ENCODE peak calls at places on chromosomes 4 and X, in seven cellular contexts. Q, F, P, W, J, O and B are unnamed samples.

GRCh38 chrX:111728096-111728495 is 47.1 kb downstream of the ALG13 start:
- DNase-seq in Q (no peak), F (no peak), P (no peak), W (no peak), J (no peak), O (no peak), B (no peak)

GRCh38 chr4:2666722-2667247 is 89.4 kb downstream of the TNIP2 start:
- DNase-seq in Q (no peak), F (no peak), P (no peak), W (no peak), J (no peak), O (no peak), B (no peak)

GRCh38 chr4:25172964-25173917 is 13.0 kb upstream of the SEPSECS start:
- DNase-seq in Q (peak), F (no peak), P (no peak), W (peak), J (peak), O (no peak), B (no peak)

GRCh38 chrX:132452911-132453550 is 35.8 kb downstream of the MBNL3 start:
- DNase-seq in Q (no peak), F (no peak), P (no peak), W (no peak), J (no peak), O (no peak), B (no peak)

GRCh38 chrX:413322-414201 is 26.9 kb upstream of the PPP2R3B start:
- DNase-seq in Q (no peak), F (no peak), P (peak), W (peak), J (no peak), O (no peak), B (no peak)

GRCh38 chr4:18319456-18319855 is 297.9 kb upstream of the LCORL start:
- DNase-seq in Q (no peak), F (no peak), P (no peak), W (no peak), J (no peak), O (no peak), B (no peak)

GRCh38 chr4:182507808-182508207 is 264.6 kb downstream of the TENM3 start:
- DNase-seq in Q (no peak), F (no peak), P (no peak), W (no peak), J (no peak), O (no peak), B (no peak)

GRCh38 chr4:44713125-44713524 is 13.2 kb downstream of the GNPDA2 start:
- DNase-seq in Q (no peak), F (no peak), P (no peak), W (no peak), J (no peak), O (no peak), B (no peak)

GRCh38 chr4:153748378-153748777 is 11.4 kb downstream of the RNF175 start:
- DNase-seq in Q (peak), F (no peak), P (no peak), W (peak), J (no peak), O (no peak), B (no peak)

GRCh38 chrX:114619874-114620273 is 36.0 kb downstream of the HTR2C start:
- DNase-seq in Q (no peak), F (no peak), P (no peak), W (peak), J (peak), O (no peak), B (no peak)

GRCh38 chr4:158814636-158815035 is 45.8 kb downstream of the FNIP2 start:
- DNase-seq in Q (no peak), F (no peak), P (no peak), W (no peak), J (no peak), O (no peak), B (no peak)

GRCh38 chr4:15758294-15758693 is 19.8 kb upstream of the CD38 start:
- DNase-seq in Q (no peak), F (no peak), P (no peak), W (no peak), J (no peak), O (no peak), B (no peak)

GRCh38 chrX:49276671-49277519 is 7.3 kb downstream of the PPP1R3F start:
- DNase-seq in Q (peak), F (no peak), P (no peak), W (no peak), J (no peak), O (no peak), B (no peak)

GRCh38 chr4:137660211-137660610 is 127.9 kb upstream of the PCDH18 start:
- DNase-seq in Q (no peak), F (no peak), P (no peak), W (no peak), J (no peak), O (no peak), B (no peak)

GRCh38 chrX:86148594-86148993 is 343 bp downstream of the DACH2 start:
- DNase-seq in Q (no peak), F (no peak), P (no peak), W (no peak), J (no peak), O (no peak), B (no peak)

GRCh38 chr4:75344915-75345314 is 169.3 kb downstream of the RCHY1 start:
- DNase-seq in Q (no peak), F (no peak), P (no peak), W (peak), J (no peak), O (no peak), B (no peak)

GRCh38 chr4:126750723-126751122 is 882.0 kb upstream of the INTU start:
- DNase-seq in Q (no peak), F (no peak), P (no peak), W (no peak), J (no peak), O (no peak), B (no peak)

GRCh38 chr4:137125011-137125410 is 407.3 kb downstream of the PCDH18 start:
- DNase-seq in Q (no peak), F (peak), P (no peak), W (peak), J (no peak), O (no peak), B (no peak)

GRCh38 chr4:76704133-76704881 is 193.6 kb downstream of the SOWAHB start:
- DNase-seq in Q (peak), F (no peak), P (no peak), W (peak), J (no peak), O (no peak), B (no peak)

DNA sequence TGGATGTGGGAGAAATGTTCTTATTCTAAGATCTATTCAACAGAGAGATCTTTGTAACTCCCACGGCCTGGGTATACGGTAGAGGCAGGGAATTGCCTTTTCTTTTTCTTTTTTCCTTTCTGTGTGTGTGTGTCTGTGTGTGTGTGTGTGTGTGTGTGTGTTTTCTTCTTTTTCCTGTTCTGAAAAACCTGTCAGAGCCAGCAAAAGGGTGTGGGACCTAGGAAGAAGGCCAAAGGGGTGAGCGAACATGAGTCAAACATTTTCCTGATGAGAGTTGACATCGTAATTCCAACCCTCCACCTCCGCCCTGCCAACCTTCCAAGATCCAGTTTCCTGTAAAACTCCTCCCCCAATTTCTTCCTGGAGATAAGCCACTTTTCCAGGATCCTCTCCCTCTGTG is 2.8 kb upstream of the CHIC2 start:
- DNase-seq in Q (no peak), F (no peak), P (peak), W (peak), J (peak), O (no peak), B (no peak)
- H3K27ac ChIP-seq in Q (peak), F (no peak), P (peak), W (no peak), J (peak), O (peak), B (peak)

GRCh38 chr4:128861856-128862518 is 52.5 kb downstream of the JADE1 start:
- DNase-seq in Q (peak), F (no peak), P (no peak), W (no peak), J (no peak), O (no peak), B (no peak)
- H3K27ac ChIP-seq in Q (peak), F (no peak), P (peak), W (no peak), J (no peak), O (no peak), B (no peak)

DNA sequence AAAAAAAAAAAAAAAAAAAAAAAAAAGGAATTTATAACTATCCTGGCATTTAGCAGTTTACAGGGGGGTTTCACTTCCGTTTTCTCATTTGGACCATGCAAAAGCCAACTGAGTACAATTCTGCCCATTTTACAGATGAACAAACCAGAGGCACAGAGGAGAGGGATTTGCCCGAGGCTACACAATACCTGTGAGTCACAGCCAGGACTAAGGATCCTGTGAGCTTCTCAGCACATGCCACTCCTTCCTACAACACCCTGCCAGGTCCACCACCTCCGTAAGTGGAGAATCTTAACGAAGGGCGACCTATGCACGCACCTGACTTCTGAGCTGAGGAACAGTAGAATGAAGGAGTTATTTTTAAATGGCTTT is 75.4 kb upstream of the USP9X start:
- DNase-seq in Q (no peak), F (no peak), P (no peak), W (no peak), J (no peak), O (no peak), B (no peak)
- H3K27ac ChIP-seq in Q (peak), F (no peak), P (peak), W (peak), J (peak), O (peak), B (peak)

GRCh38 chrX:133606990-133607389 is 191.7 kb upstream of the GPC4 start:
- DNase-seq in Q (no peak), F (no peak), P (no peak), W (no peak), J (no peak), O (no peak), B (no peak)

GRCh38 chrX:133610056-133610455 is 194.8 kb upstream of the GPC4 start:
- DNase-seq in Q (no peak), F (no peak), P (no peak), W (peak), J (no peak), O (no peak), B (no peak)

GRCh38 chrX:133609151-133609550 is 193.9 kb upstream of the GPC4 start:
- DNase-seq in Q (no peak), F (no peak), P (no peak), W (no peak), J (no peak), O (no peak), B (no peak)

GRCh38 chrX:133608406-133608805 is 193.1 kb upstream of the GPC4 start:
- DNase-seq in Q (no peak), F (peak), P (no peak), W (peak), J (no peak), O (no peak), B (no peak)

DNA sequence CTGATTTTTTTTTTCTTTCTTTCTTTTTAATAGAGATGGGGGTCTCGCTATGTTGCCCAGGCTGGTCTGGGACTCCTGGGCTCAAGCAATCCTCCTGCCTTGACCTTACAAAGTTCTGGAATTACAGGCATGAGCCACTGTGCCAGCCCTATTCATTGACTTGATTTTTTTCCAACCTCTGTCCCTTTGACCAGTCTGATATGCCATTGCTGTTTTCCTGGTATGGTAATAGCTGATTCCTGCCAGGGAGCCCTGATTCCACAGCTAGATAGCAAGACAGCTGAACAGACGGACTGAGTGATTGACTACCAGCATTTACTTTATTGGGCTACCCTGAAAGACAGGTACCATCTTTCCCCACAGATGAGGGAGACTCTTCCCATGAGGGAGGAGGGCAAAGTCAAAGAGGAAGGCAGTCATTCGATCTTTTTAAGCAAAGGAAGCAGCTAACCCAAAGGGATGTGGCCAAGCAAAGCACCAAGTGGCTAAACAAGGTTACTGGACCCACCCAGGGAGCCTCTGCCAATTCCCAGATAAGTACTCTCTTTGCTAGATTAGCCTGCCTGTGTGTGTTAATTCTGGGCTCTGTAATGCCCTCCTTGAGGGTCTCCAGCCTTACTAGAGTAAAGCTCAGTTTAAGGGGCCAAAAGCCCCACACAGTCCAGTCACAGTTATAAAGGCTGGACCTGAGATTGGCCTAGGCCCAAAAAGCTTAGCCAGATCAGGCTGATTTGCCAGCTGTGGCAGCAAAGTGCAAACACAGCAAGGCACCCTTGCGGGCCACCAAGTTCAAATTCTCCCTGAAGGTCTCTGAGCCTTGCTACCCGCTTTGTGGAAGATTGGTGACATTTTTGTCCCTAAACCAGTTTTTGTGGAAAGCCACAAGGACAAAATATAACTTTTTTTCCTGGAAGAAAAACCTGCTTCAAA is 192.4 kb upstream of the GPC4 start:
- DNase-seq in Q (no peak), F (peak), P (no peak), W (no peak), J (no peak), O (no peak), B (no peak)
- H3K27ac ChIP-seq in Q (no peak), F (peak), P (peak), W (no peak), J (no peak), O (no peak), B (no peak)